ENCODE peak calls at places on chromosomes 5 and 9, in five cellular contexts. L is breast epithelium, H is keratinocyte, A is tibial nerve, P is A549. R is an unnamed sample.

GRCh38 chr5:176875783-176876505 is 23.2 kb downstream of the HK3 start:
- DNase-seq in L (no peak), H (no peak), A (no peak), P (no peak), R (no peak)

GRCh38 chr5:124628721-124629596 is 117.5 kb downstream of the ZNF608 start:
- DNase-seq in L (no peak), H (no peak), A (no peak), P (peak), R (peak)

GRCh38 chr9:16656432-16657169 is 213.9 kb downstream of the BNC2 start:
- DNase-seq in L (no peak), H (no peak), A (no peak), P (no peak), R (no peak)

GRCh38 chr9:16828335-16829281 is 41.9 kb downstream of the BNC2 start:
- DNase-seq in L (no peak), H (no peak), A (peak), P (no peak), R (no peak)

GRCh38 chr5:9207820-9208418 is 338.0 kb downstream of the SEMA5A start:
- DNase-seq in L (no peak), H (no peak), A (peak), P (peak), R (no peak)

GRCh38 chr9:21096901-21097255 is 19.1 kb upstream of the IFNB1 start:
- DNase-seq in L (no peak), H (no peak), A (no peak), P (no peak), R (no peak)

GRCh38 chr9:128722380-128723351 is 1.3 kb downstream of the ZDHHC12 start:
- DNase-seq in L (no peak), H (no peak), A (no peak), P (no peak), R (no peak)

GRCh38 chr5:75044406-75044805 is 8.0 kb downstream of the GCNT4 start:
- DNase-seq in L (no peak), H (no peak), A (no peak), P (no peak), R (no peak)

GRCh38 chr5:42949348-42950090 is 90.6 kb downstream of the ANXA2R start:
- DNase-seq in L (no peak), H (no peak), A (peak), P (peak), R (peak)

GRCh38 chr5:101728933-101729332 is 567.2 kb downstream of the SLCO4C1 start:
- DNase-seq in L (no peak), H (no peak), A (no peak), P (no peak), R (no peak)

GRCh38 chr5:103562453-103563157 is at the start of gene NUDT12:
- DNase-seq in L (peak), H (no peak), A (peak), P (peak), R (peak)

GRCh38 chr9:114363424-114363823 is 24.4 kb downstream of the AKNA start:
- DNase-seq in L (no peak), H (no peak), A (no peak), P (no peak), R (no peak)

GRCh38 chr5:91245074-91245452 is 138.1 kb downstream of the ARRDC3 start:
- DNase-seq in L (no peak), H (no peak), A (no peak), P (no peak), R (no peak)

GRCh38 chr5:91243286-91243685 is 139.8 kb downstream of the ARRDC3 start:
- DNase-seq in L (no peak), H (no peak), A (no peak), P (no peak), R (no peak)

GRCh38 chr5:91245871-91246270 is 137.2 kb downstream of the ARRDC3 start:
- DNase-seq in L (no peak), H (no peak), A (no peak), P (no peak), R (no peak)

GRCh38 chr5:91243859-91244258 is 139.3 kb downstream of the ARRDC3 start:
- DNase-seq in L (no peak), H (no peak), A (no peak), P (no peak), R (no peak)

DNA sequence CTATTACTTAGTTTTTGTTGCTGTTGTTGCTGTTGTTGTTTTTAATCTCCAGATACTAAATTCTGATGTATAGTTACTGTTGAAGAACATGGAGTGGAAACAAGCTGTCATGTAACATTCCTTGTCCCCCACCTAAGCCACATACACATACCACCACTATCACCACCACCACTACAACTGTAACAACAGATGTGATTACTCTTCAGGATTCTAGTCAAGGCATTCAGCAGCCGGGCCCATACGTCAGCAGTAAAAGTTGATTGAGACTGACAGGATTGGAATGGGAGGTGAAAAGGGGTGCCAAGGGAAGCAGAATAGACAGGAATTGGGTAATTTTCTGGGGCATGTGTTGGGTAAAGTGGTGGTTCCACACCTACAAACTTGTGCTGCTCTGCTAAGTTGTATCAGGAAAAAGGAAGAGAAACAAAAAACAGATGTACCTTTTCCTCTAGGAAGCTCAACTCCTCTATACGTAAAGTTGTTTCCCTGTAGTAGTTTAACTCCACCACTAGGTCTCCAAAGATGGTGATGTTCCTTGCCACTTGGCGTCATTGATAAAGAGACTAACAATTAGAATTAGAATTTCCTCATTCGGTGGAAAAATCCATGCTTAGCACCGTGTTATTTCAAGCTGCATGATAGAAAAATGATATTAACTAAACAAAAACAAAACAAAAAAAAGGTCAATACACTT is 138.6 kb downstream of the ARRDC3 start:
- DNase-seq in L (no peak), H (no peak), A (no peak), P (no peak), R (no peak)
- H3K27ac ChIP-seq in L (no peak), H (no peak), A (no peak), P (no peak), R (peak)

GRCh38 chr9:18907927-18908625 is 124.9 kb downstream of the SAXO1 start:
- DNase-seq in L (no peak), H (no peak), A (no peak), P (no peak), R (no peak)

GRCh38 chr9:18909140-18910018 is 123.6 kb downstream of the SAXO1 start:
- DNase-seq in L (no peak), H (no peak), A (no peak), P (no peak), R (no peak)

GRCh38 chr9:18905033-18905882 is 127.8 kb downstream of the SAXO1 start:
- DNase-seq in L (no peak), H (no peak), A (no peak), P (no peak), R (no peak)

GRCh38 chr9:18906656-18907395 is 126.2 kb downstream of the SAXO1 start:
- DNase-seq in L (no peak), H (no peak), A (no peak), P (no peak), R (no peak)

GRCh38 chr9:18905883-18906649 is 126.9 kb downstream of the SAXO1 start:
- DNase-seq in L (no peak), H (no peak), A (no peak), P (no peak), R (no peak)
- H3K4me3 ChIP-seq in L (no peak), H (no peak), A (no peak), P (no peak), R (no peak)

GRCh38 chr9:116152390-116152789 is 1.2 kb upstream of the PAPPA start:
- DNase-seq in L (no peak), H (no peak), A (no peak), P (no peak), R (no peak)
- TF ChIP-seq CTCF in L (no peak), H (no peak), A (peak), P (peak), R (no peak)

GRCh38 chr5:174532453-174533126 is 191.8 kb upstream of the MSX2 start:
- DNase-seq in L (peak), H (peak), A (peak), P (peak), R (peak)

GRCh38 chr5:174535691-174536090 is 188.7 kb upstream of the MSX2 start:
- DNase-seq in L (no peak), H (no peak), A (no peak), P (no peak), R (no peak)

GRCh38 chr5:174533127-174533453 is 191.3 kb upstream of the MSX2 start:
- DNase-seq in L (no peak), H (no peak), A (no peak), P (no peak), R (no peak)

GRCh38 chr5:174531782-174532191 is 192.6 kb upstream of the MSX2 start:
- DNase-seq in L (no peak), H (no peak), A (no peak), P (no peak), R (no peak)

GRCh38 chr5:174533771-174534221 is 190.6 kb upstream of the MSX2 start:
- DNase-seq in L (no peak), H (peak), A (no peak), P (peak), R (no peak)
- H3K27ac ChIP-seq in L (no peak), H (peak), A (no peak), P (peak), R (no peak)

DNA sequence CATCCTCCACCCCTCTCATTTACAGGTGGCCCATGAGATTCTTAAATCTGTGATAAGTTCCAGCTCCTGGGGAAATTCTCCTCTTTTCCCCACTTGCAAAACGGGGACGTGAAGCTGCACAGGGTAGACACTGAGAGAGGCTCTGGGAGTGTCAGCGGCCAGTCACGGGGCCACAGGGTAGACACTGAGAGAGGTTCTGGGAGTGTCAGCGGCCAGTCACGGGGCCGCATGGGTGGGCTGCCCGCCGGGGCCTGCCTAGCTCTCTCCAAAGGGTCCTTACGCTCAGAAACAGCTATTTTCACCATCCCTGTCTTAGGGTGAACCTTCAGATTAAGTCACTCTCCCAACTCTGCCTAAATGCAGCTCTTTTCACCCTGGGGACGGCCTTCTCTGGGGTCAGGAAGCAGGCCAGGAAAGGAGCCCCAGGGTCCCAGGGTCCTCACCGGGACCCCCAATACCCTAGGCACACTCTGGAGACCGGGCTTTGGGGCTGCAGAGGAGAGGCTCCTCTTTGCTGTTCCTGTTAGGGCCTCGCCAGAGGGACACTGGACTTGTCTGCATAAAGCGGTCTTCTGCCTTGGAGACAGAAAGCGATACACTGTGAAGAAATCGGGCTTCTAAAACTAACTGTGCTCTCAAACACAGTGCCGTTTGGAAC is 1.5 kb downstream of the FAM78A start:
- DNase-seq in L (no peak), H (no peak), A (peak), P (no peak), R (no peak)
- H3K4me3 ChIP-seq in L (peak), H (no peak), A (peak), P (no peak), R (peak)

DNA sequence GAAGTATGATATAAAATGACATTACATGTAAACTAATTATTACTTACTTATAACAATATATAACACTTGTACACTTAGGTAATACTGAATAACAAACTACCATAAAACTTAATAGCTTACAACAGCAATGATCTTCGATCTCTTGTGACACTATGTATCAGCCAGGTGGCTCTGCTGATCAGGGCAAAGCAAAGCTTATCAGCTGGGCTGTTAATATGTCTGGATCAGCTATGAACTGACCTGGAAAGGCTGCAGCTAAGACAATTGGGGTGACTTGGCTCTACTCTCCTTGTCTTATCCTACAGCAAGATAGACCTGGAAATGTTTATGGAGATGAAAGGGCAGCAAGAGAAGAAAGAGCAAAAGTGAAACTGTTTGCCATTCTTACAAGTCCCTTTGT is 511.3 kb downstream of the TLR4 start:
- DNase-seq in L (no peak), H (no peak), A (no peak), P (no peak), R (no peak)
- TF ChIP-seq CTCF in L (no peak), H (no peak), A (no peak), P (no peak), R (no peak)

DNA sequence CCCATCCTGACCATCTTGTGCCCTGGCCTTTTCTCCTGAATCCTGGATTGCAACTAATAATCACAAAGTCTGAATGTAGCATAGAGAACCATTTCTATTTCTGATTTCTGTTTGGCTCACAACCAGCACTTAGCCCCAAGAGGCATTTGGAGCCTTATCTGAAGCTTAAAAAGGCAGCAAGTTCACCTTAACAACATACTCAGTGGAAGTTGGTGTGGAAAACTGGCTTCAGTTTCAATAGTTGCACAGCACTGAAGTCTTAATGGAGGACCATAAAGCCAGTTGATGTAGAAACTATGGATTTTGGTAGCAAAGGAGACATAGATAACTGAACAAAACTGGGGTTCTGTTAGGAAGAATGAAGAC is 574.1 kb downstream of the PSAT1 start:
- DNase-seq in L (no peak), H (no peak), A (no peak), P (no peak), R (no peak)
- H3K27ac ChIP-seq in L (no peak), H (peak), A (no peak), P (peak), R (no peak)

R was measured in right atrium auricular region.